ENCODE peak calls at places on chromosomes 1 and 21, in seven cellular contexts. One of them, this sample, is unnamed.

GRCh38 chr1:41414716-41415306 is 53.6 kb downstream of the FOXO6 start:
- DNase-seq in HepG2: no peak
- DNase-seq in GM12878: no peak
- DNase-seq in SK-N-SH: no peak
- DNase-seq in GM23338: no peak
- DNase-seq in K562: no peak
- DNase-seq in HCT116: no peak
- DNase-seq in this sample: no peak

GRCh38 chr1:147897030-147897756 is 5.4 kb upstream of the GJA8 start:
- DNase-seq in K562: no peak
- DNase-seq in GM12878: no peak
- DNase-seq in HepG2: no peak
- DNase-seq in GM23338: no peak
- DNase-seq in HCT116: no peak
- DNase-seq in SK-N-SH: peak; percentile 34
- DNase-seq in this sample: no peak

GRCh38 chr1:48202030-48202752 is 20.3 kb upstream of the SLC5A9 start:
- DNase-seq in GM12878: no peak
- DNase-seq in HepG2: peak; percentile 45
- DNase-seq in K562: peak; percentile 69
- DNase-seq in SK-N-SH: peak; percentile 63
- DNase-seq in GM23338: peak; percentile 79
- DNase-seq in HCT116: peak; percentile 37
- DNase-seq in this sample: peak; percentile 45

GRCh38 chr1:78375996-78376395 is 114.8 kb upstream of the PTGFR start:
- DNase-seq in HepG2: no peak
- DNase-seq in SK-N-SH: no peak
- DNase-seq in GM23338: no peak
- DNase-seq in GM12878: no peak
- DNase-seq in HCT116: no peak
- DNase-seq in K562: no peak
- DNase-seq in this sample: no peak

GRCh38 chr1:32106663-32107273 is 1.1 kb upstream of the KPNA6 start:
- DNase-seq in SK-N-SH: no peak
- DNase-seq in HepG2: no peak
- DNase-seq in GM12878: no peak
- DNase-seq in GM23338: no peak
- DNase-seq in K562: no peak
- DNase-seq in HCT116: no peak
- DNase-seq in this sample: no peak

GRCh38 chr1:32071758-32072621 is 749 bp upstream of the TMEM39B start:
- DNase-seq in SK-N-SH: no peak
- DNase-seq in GM12878: no peak
- DNase-seq in K562: no peak
- DNase-seq in HepG2: peak; percentile 34
- DNase-seq in GM23338: peak; percentile 32
- DNase-seq in HCT116: no peak
- DNase-seq in this sample: no peak

GRCh38 chr1:196455697-196456096 is 152.5 kb downstream of the KCNT2 start:
- DNase-seq in GM23338: no peak
- DNase-seq in SK-N-SH: no peak
- DNase-seq in HepG2: no peak
- DNase-seq in K562: no peak
- DNase-seq in HCT116: no peak
- DNase-seq in GM12878: no peak
- DNase-seq in this sample: no peak

GRCh38 chr1:199226163-199226562 is 587.3 kb downstream of the PTPRC start:
- DNase-seq in K562: no peak
- DNase-seq in GM23338: no peak
- DNase-seq in GM12878: peak; percentile 16
- DNase-seq in HepG2: no peak
- DNase-seq in SK-N-SH: no peak
- DNase-seq in HCT116: no peak
- DNase-seq in this sample: no peak

GRCh38 chr21:26679299-26679698 is 106.2 kb upstream of the CYYR1 start:
- DNase-seq in K562: no peak
- DNase-seq in HCT116: no peak
- DNase-seq in GM12878: no peak
- DNase-seq in GM23338: no peak
- DNase-seq in SK-N-SH: no peak
- DNase-seq in HepG2: no peak
- DNase-seq in this sample: no peak

GRCh38 chr1:154871374-154871773 is 1.3 kb upstream of the KCNN3 start:
- DNase-seq in GM12878: no peak
- DNase-seq in K562: no peak
- DNase-seq in GM23338: no peak
- DNase-seq in HepG2: no peak
- DNase-seq in SK-N-SH: no peak
- DNase-seq in HCT116: no peak
- DNase-seq in this sample: no peak

GRCh38 chr1:8506995-8507615 is 189.2 kb downstream of the SLC45A1 start:
- DNase-seq in HCT116: no peak
- DNase-seq in K562: no peak
- DNase-seq in HepG2: no peak
- DNase-seq in SK-N-SH: no peak
- DNase-seq in GM12878: no peak
- DNase-seq in GM23338: no peak
- DNase-seq in this sample: no peak

GRCh38 chr21:42097860-42098259 is 26.7 kb downstream of the UMODL1 start:
- DNase-seq in GM12878: no peak
- DNase-seq in SK-N-SH: no peak
- DNase-seq in HCT116: peak; percentile 66
- DNase-seq in GM23338: no peak
- DNase-seq in K562: peak; percentile 16
- DNase-seq in HepG2: peak; percentile 55
- DNase-seq in this sample: peak; percentile 74

GRCh38 chr1:67376381-67376780 is 53.8 kb downstream of the SERBP1 start:
- DNase-seq in GM23338: no peak
- DNase-seq in HepG2: no peak
- DNase-seq in GM12878: no peak
- DNase-seq in K562: peak; percentile 18
- DNase-seq in SK-N-SH: no peak
- DNase-seq in HCT116: no peak
- DNase-seq in this sample: no peak

GRCh38 chr21:36627242-36627641 is 71.7 kb upstream of the SIM2 start:
- DNase-seq in HepG2: no peak
- DNase-seq in K562: no peak
- DNase-seq in SK-N-SH: no peak
- DNase-seq in GM23338: no peak
- DNase-seq in GM12878: no peak
- DNase-seq in HCT116: no peak
- DNase-seq in this sample: no peak

GRCh38 chr1:95323117-95323516 is 89.1 kb downstream of the RWDD3 start:
- DNase-seq in GM23338: no peak
- DNase-seq in GM12878: no peak
- DNase-seq in HepG2: peak; percentile 1
- DNase-seq in SK-N-SH: no peak
- DNase-seq in HCT116: no peak
- DNase-seq in K562: no peak
- DNase-seq in this sample: no peak

GRCh38 chr1:6499318-6499717 is 7.9 kb upstream of the PLEKHG5 start:
- DNase-seq in GM23338: no peak
- DNase-seq in K562: no peak
- DNase-seq in HCT116: no peak
- DNase-seq in SK-N-SH: no peak
- DNase-seq in HepG2: no peak
- DNase-seq in GM12878: no peak
- DNase-seq in this sample: no peak

GRCh38 chr1:38923607-38924006 is 18.0 kb downstream of the RHBDL2 start:
- DNase-seq in K562: peak; percentile 18
- DNase-seq in HCT116: no peak
- DNase-seq in GM23338: no peak
- DNase-seq in GM12878: no peak
- DNase-seq in SK-N-SH: no peak
- DNase-seq in HepG2: no peak
- DNase-seq in this sample: no peak

GRCh38 chr1:58718435-58718834 is 18.6 kb upstream of the MYSM1 start:
- DNase-seq in GM23338: no peak
- DNase-seq in SK-N-SH: peak; percentile 58
- DNase-seq in HepG2: no peak
- DNase-seq in GM12878: no peak
- DNase-seq in HCT116: no peak
- DNase-seq in K562: peak; percentile 12
- DNase-seq in this sample: no peak
- TF ChIP-seq POLR2AphosphoS5 in GM23338: no peak
- TF ChIP-seq POLR2AphosphoS5 in SK-N-SH: no peak
- TF ChIP-seq POLR2AphosphoS5 in HepG2: no peak
- TF ChIP-seq POLR2AphosphoS5 in GM12878: no peak
- TF ChIP-seq POLR2AphosphoS5 in HCT116: no peak
- TF ChIP-seq POLR2AphosphoS5 in K562: no peak
- TF ChIP-seq POLR2AphosphoS5 in this sample: no peak

GRCh38 chr1:27634982-27635362 is at the start of gene FGR:
- DNase-seq in HepG2: no peak
- DNase-seq in SK-N-SH: no peak
- DNase-seq in K562: no peak
- DNase-seq in GM12878: no peak
- DNase-seq in GM23338: peak; percentile 44
- DNase-seq in HCT116: no peak
- DNase-seq in this sample: no peak
- H3K4me1 ChIP-seq in HepG2: peaks cover 18% of the 10 kb centered on the region
- H3K4me1 ChIP-seq in SK-N-SH: no peaks in the 10 kb centered on the region
- H3K4me1 ChIP-seq in K562: peaks cover 17% of the 10 kb centered on the region
- H3K4me1 ChIP-seq in GM12878: peaks cover 63% of the 10 kb centered on the region
- H3K4me1 ChIP-seq in GM23338: peaks cover 4% of the 10 kb centered on the region
- H3K4me1 ChIP-seq in HCT116: no peaks in the 10 kb centered on the region
- H3K4me1 ChIP-seq in this sample: no peaks in the 10 kb centered on the region

DNA sequence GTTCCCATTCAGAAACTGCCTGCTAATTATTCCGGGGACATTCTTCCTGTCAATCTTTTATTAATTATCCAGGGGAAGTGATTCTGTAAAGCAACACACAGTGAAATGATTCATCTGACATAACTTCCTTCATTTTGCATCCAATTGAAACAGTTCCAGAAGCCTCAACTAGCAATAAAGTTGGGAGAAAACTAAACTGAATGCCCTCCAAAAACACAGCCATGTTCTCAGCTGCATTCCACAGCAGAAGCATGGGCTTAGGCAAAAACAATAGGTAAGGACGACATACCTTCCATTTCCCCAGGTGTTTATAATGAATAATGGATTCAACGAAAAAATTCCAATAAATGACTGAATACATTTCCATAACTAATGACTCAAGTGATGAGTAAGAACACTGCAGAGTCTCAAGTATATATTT is 36.9 kb upstream of the TARBP1 start:
- DNase-seq in GM12878: no peak
- DNase-seq in K562: no peak
- DNase-seq in SK-N-SH: no peak
- DNase-seq in HepG2: no peak
- DNase-seq in GM23338: peak; percentile 48
- DNase-seq in HCT116: no peak
- DNase-seq in this sample: no peak
- TF ChIP-seq REST in GM12878: no peak
- TF ChIP-seq REST in K562: no peak
- TF ChIP-seq REST in SK-N-SH: no peak
- TF ChIP-seq REST in HepG2: no peak
- TF ChIP-seq REST in GM23338: no peak
- TF ChIP-seq REST in HCT116: no peak
- TF ChIP-seq REST in this sample: no peak

GRCh38 chr1:206556748-206557635 is 49.7 kb downstream of the RASSF5 start:
- DNase-seq in GM12878: no peak
- DNase-seq in HepG2: no peak
- DNase-seq in K562: peak; percentile 89
- DNase-seq in HCT116: no peak
- DNase-seq in GM23338: peak; percentile 80
- DNase-seq in SK-N-SH: peak; percentile 87
- DNase-seq in this sample: no peak
- TF ChIP-seq POLR2AphosphoS5 in GM12878: no peak
- TF ChIP-seq POLR2AphosphoS5 in HepG2: no peak
- TF ChIP-seq POLR2AphosphoS5 in K562: peak; percentile 46
- TF ChIP-seq POLR2AphosphoS5 in HCT116: no peak
- TF ChIP-seq POLR2AphosphoS5 in GM23338: peak; percentile 34
- TF ChIP-seq POLR2AphosphoS5 in SK-N-SH: no peak
- TF ChIP-seq POLR2AphosphoS5 in this sample: no peak

GRCh38 chr1:27564710-27565649 is 39.0 kb downstream of the AHDC1 start:
- DNase-seq in GM23338: no peak
- DNase-seq in K562: no peak
- DNase-seq in GM12878: no peak
- DNase-seq in HCT116: no peak
- DNase-seq in SK-N-SH: no peak
- DNase-seq in HepG2: no peak
- DNase-seq in this sample: no peak
- H3K4me1 ChIP-seq in GM23338: peaks cover 64% of the 10 kb centered on the region
- H3K4me1 ChIP-seq in K562: peaks cover 98% of the 10 kb centered on the region
- H3K4me1 ChIP-seq in GM12878: peaks cover 7% of the 10 kb centered on the region
- H3K4me1 ChIP-seq in HCT116: peaks cover 46% of the 10 kb centered on the region
- H3K4me1 ChIP-seq in SK-N-SH: peaks cover 54% of the 10 kb centered on the region
- H3K4me1 ChIP-seq in HepG2: peaks cover 94% of the 10 kb centered on the region
- H3K4me1 ChIP-seq in this sample: peaks cover 87% of the 10 kb centered on the region

GRCh38 chr1:244461254-244462071 is at the start of gene CATSPERE:
- DNase-seq in HCT116: no peak
- DNase-seq in SK-N-SH: peak; percentile 94
- DNase-seq in GM12878: no peak
- DNase-seq in GM23338: peak; percentile 94
- DNase-seq in HepG2: no peak
- DNase-seq in K562: no peak
- DNase-seq in this sample: no peak

GRCh38 chr1:244454412-244454811 is 2.7 kb upstream of the ADSS2 start:
- DNase-seq in K562: no peak
- DNase-seq in SK-N-SH: no peak
- DNase-seq in GM12878: no peak
- DNase-seq in GM23338: peak; percentile 66
- DNase-seq in HepG2: no peak
- DNase-seq in HCT116: no peak
- DNase-seq in this sample: no peak

GRCh38 chr1:244456586-244456985 is 4.5 kb upstream of the CATSPERE start:
- DNase-seq in HCT116: no peak
- DNase-seq in K562: peak; percentile 67
- DNase-seq in SK-N-SH: peak; percentile 32
- DNase-seq in GM12878: no peak
- DNase-seq in GM23338: no peak
- DNase-seq in HepG2: no peak
- DNase-seq in this sample: no peak

GRCh38 chr1:244458781-244459180 is 2.3 kb upstream of the CATSPERE start:
- DNase-seq in K562: no peak
- DNase-seq in GM23338: no peak
- DNase-seq in GM12878: no peak
- DNase-seq in HepG2: no peak
- DNase-seq in HCT116: no peak
- DNase-seq in SK-N-SH: no peak
- DNase-seq in this sample: no peak

GRCh38 chr1:244460195-244460594 is 878 bp upstream of the CATSPERE start:
- DNase-seq in SK-N-SH: no peak
- DNase-seq in K562: peak; percentile 34
- DNase-seq in HCT116: no peak
- DNase-seq in HepG2: no peak
- DNase-seq in GM23338: peak; percentile 31
- DNase-seq in GM12878: no peak
- DNase-seq in this sample: no peak
- TF ChIP-seq REST in SK-N-SH: no peak
- TF ChIP-seq REST in K562: no peak
- TF ChIP-seq REST in HCT116: no peak
- TF ChIP-seq REST in HepG2: no peak
- TF ChIP-seq REST in GM23338: no peak
- TF ChIP-seq REST in GM12878: no peak
- TF ChIP-seq REST in this sample: no peak